ENCODE peak calls at places on chromosome 6, in nine cellular contexts. X, O, C, G, T, H, R, M and B are unnamed samples.

GRCh38 chr6:125658759-125659431 is 90.5 kb upstream of the HEY2 start:
- DNase-seq in C (peak; percentile 77), H (peak; percentile 28), G (no peak), O (no peak), M (no peak), X (no peak), T (no peak), R (no peak), B (no peak)

GRCh38 chr6:113277111-113277510 is 580.0 kb upstream of the MARCKS start:
- DNase-seq in X (no peak), H (no peak), R (no peak), G (no peak), O (no peak), M (no peak), C (no peak), T (no peak), B (no peak)

GRCh38 chr6:73722318-73723060 is 26.5 kb downstream of the CD109 start:
- DNase-seq in R (no peak), T (no peak), C (peak; percentile 51), H (peak; percentile 87), G (no peak), X (no peak), O (no peak), M (no peak), B (no peak)

GRCh38 chr6:4965506-4966389 is 38.1 kb downstream of the RPP40 start:
- DNase-seq in T (no peak), M (no peak), C (no peak), R (no peak), O (no peak), H (no peak), X (no peak), G (no peak), B (no peak)

GRCh38 chr6:159693894-159694545 is 979 bp upstream of the SOD2 start:
- DNase-seq in H (no peak), C (no peak), M (no peak), O (peak; percentile 59), T (no peak), X (no peak), G (no peak), R (peak; percentile 78), B (no peak)

GRCh38 chr6:166604328-166604727 is 17.9 kb upstream of the RAMACL start:
- DNase-seq in M (no peak), O (no peak), H (no peak), T (no peak), R (no peak), C (no peak), X (no peak), G (no peak), B (no peak)

GRCh38 chr6:151647871-151648639 is 154.2 kb downstream of the CCDC170 start:
- DNase-seq in R (no peak), O (no peak), X (peak; percentile 55), M (no peak), C (no peak), T (no peak), G (no peak), H (peak; percentile 16), B (no peak)

GRCh38 chr6:118354641-118355040 is 193.5 kb upstream of the PLN start:
- DNase-seq in O (no peak), X (no peak), R (no peak), C (no peak), M (no peak), H (no peak), T (no peak), G (no peak), B (no peak)

DNA sequence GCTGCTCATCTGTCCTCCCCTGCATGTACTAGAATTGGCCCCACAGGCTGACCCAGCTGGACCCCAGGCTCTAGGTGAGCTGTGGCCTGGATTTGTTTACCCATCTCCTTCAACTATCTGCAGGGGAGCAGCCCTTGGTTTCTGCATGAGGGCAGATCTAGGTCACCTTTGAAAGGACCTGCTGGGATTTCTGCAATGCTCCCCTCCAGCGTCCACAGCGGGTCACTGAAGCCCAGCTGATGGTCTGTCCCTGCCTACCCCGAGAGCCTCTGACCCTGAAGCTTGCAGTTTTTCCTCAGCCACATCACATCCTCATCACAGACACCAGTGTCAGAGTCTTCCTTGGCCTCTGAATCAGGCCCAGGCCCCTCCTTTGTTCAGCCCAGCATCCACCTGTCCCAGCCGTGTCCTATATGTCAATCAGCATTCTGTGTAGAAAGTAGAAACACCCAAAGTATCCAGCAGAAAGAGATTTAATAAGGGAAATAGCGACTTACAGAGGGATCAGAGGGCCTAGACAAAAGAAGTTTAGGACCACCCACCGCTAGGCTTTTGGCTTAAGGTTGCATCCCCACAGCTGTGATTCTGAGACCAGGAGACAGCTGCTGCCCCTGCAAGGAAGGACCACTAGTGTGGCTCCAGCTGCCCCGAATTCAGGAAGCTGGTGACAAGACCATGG is 243.1 kb downstream of the LRFN2 start:
- DNase-seq in O (no peak), R (no peak), C (no peak), X (no peak), G (no peak), M (no peak), H (no peak), T (no peak), B (no peak)
- H3K4me1 ChIP-seq in O (no peaks in the 10 kb centered on the region), R (no peaks in the 10 kb centered on the region), C (no peaks in the 10 kb centered on the region), X (peaks cover 6% of the 10 kb centered on the region), G (no peaks in the 10 kb centered on the region), M (no peaks in the 10 kb centered on the region), H (no peaks in the 10 kb centered on the region), T (no peaks in the 10 kb centered on the region), B (no peaks in the 10 kb centered on the region)

DNA sequence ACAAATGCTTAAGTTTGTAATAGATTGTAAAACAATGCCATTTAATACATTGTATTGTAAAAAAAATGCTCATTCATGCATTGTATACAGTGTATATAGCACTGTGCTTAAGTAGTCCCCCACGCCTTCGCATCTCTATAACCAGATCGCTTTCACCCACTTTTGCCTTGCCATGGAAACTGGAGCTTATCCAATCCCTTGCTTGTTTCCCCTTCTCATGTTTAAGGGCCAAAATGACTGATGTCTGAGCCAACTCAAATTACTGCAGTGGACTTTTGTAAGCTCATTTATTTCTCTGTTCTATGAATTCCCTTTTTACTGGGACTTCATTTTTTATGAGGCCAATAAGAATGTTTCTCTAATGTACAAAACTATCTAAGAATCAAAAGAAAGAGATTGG is 730.9 kb upstream of the GJE1 start:
- DNase-seq in X (no peak), T (no peak), G (no peak), H (no peak), O (no peak), C (no peak), M (no peak), R (no peak), B (no peak)
- H3K4me1 ChIP-seq in X (no peaks in the 10 kb centered on the region), T (no peaks in the 10 kb centered on the region), G (no peaks in the 10 kb centered on the region), H (no peaks in the 10 kb centered on the region), O (peaks cover 7% of the 10 kb centered on the region), C (no peaks in the 10 kb centered on the region), M (peaks cover 17% of the 10 kb centered on the region), R (no peaks in the 10 kb centered on the region), B (no peaks in the 10 kb centered on the region)

GRCh38 chr6:36049582-36049981 is 22.0 kb downstream of the MAPK14 start:
- DNase-seq in R (no peak), O (no peak), X (no peak), T (no peak), M (no peak), H (no peak), C (no peak), G (no peak), B (no peak)

GRCh38 chr6:36052092-36052491 is 24.5 kb downstream of the MAPK14 start:
- DNase-seq in O (peak; percentile 56), R (no peak), C (no peak), G (no peak), M (no peak), T (no peak), H (no peak), X (no peak), B (no peak)

GRCh38 chr6:36053878-36054277 is 26.3 kb downstream of the MAPK14 start:
- DNase-seq in O (no peak), T (no peak), H (no peak), G (no peak), M (no peak), C (no peak), R (no peak), X (no peak), B (no peak)

GRCh38 chr6:36050947-36051710 is 23.5 kb downstream of the MAPK14 start:
- DNase-seq in M (no peak), H (no peak), X (no peak), G (no peak), T (no peak), O (no peak), R (no peak), C (no peak), B (no peak)

DNA sequence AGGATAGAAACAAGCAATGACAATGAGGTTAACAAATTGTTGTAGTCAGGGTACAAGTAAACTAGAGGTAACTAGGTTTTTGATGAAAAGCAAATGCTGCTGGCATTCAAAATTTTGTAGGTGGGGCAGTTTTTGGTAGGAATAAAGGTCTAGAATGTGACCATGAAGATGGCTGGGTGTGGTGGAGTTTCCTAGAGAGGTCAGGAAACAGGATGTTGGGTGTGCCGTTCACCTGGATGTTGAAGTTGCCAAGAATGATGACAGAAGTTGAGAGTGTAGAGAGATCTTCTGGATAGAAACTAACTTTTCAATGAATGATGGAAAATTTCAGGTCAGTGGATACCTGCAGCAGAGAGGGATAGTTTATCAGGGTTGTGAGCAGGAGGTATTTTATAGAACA is 22.7 kb downstream of the MAPK14 start:
- DNase-seq in G (no peak), R (no peak), O (no peak), T (no peak), H (peak; percentile 39), M (no peak), C (no peak), X (no peak), B (no peak)
- H3K4me1 ChIP-seq in G (peaks cover 7% of the 10 kb centered on the region), R (peaks cover 31% of the 10 kb centered on the region), O (peaks cover 12% of the 10 kb centered on the region), T (no peaks in the 10 kb centered on the region), H (peaks cover 16% of the 10 kb centered on the region), M (peaks cover 59% of the 10 kb centered on the region), C (no peaks in the 10 kb centered on the region), X (no peaks in the 10 kb centered on the region), B (peaks cover 23% of the 10 kb centered on the region)

GRCh38 chr6:18390476-18390875 is 3.3 kb downstream of the RNF144B start:
- DNase-seq in R (no peak), X (no peak), H (peak; percentile 65), T (no peak), G (no peak), C (peak; percentile 31), O (no peak), M (no peak), B (no peak)

GRCh38 chr6:18388942-18389341 is 1.8 kb downstream of the RNF144B start:
- DNase-seq in H (peak; percentile 77), C (peak; percentile 74), X (no peak), T (no peak), R (no peak), M (no peak), G (no peak), O (no peak), B (no peak)

GRCh38 chr6:18389479-18389878 is 2.3 kb downstream of the RNF144B start:
- DNase-seq in T (no peak), R (no peak), X (no peak), H (peak; percentile 48), O (no peak), C (no peak), G (no peak), M (no peak), B (no peak)

GRCh38 chr6:18392346-18392877 is 5.3 kb downstream of the RNF144B start:
- DNase-seq in M (no peak), T (no peak), R (no peak), G (no peak), O (no peak), X (no peak), C (no peak), H (no peak), B (no peak)

DNA sequence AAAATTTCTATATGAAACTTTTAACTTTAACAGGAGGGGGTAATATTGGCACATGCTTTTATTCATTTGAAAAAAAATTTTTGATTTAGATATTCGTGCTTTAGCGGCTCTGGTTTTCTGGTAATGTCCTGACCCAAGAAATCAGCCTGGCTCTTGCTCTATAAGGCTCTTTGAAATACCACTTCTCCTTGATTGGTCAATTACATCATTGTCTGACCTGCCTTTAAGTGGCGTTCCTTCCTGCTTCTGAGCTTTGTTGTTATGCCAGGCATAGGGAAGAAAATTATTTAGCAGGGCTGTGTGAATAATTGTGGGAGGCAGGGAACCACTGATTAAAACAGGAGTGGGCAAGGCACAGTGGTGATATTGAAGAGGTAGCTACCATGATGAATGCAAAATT is 3.9 kb downstream of the RNF144B start:
- DNase-seq in G (no peak), T (no peak), C (no peak), X (no peak), O (no peak), H (no peak), R (no peak), M (no peak), B (no peak)
- H3K4me1 ChIP-seq in G (no peaks in the 10 kb centered on the region), T (peaks cover 14% of the 10 kb centered on the region), C (peaks cover 58% of the 10 kb centered on the region), X (peaks cover 2% of the 10 kb centered on the region), O (peaks cover 28% of the 10 kb centered on the region), H (peaks cover 32% of the 10 kb centered on the region), R (peaks cover 18% of the 10 kb centered on the region), M (peaks cover 75% of the 10 kb centered on the region), B (peaks cover 37% of the 10 kb centered on the region)